ENCODE peak calls at places on chromosomes 12 and 14, in ten cellular contexts. B is heart right ventricle, D is NB4, F is stomach, Q is transverse colon, T is HFF-Myc, S is left ventricle myocardium inferior, H is mammary epithelial cell, Z is A549, G is upper lobe of left lung. A is an unnamed sample.

GRCh38 chr12:93059288-93059687 is 130.2 kb upstream of the EEA1 start:
- DNase-seq in B (no peak), D (no peak), F (no peak), Q (no peak), T (no peak), S (no peak), H (no peak), Z (no peak), G (no peak), A (no peak)

GRCh38 chr12:24754690-24755638 is 193.9 kb downstream of the BCAT1 start:
- DNase-seq in B (no peak), D (no peak), F (no peak), Q (no peak), T (no peak), S (no peak), H (peak), Z (no peak), G (no peak), A (peak)

GRCh38 chr12:49954863-49955830 is 4.6 kb downstream of the AQP2 start:
- DNase-seq in B (no peak), D (no peak), F (no peak), Q (no peak), T (no peak), S (no peak), H (no peak), Z (no peak), G (peak), A (no peak)

GRCh38 chr14:53510281-53510912 is 357.3 kb upstream of the DDHD1 start:
- DNase-seq in B (no peak), D (no peak), F (no peak), Q (no peak), T (no peak), S (no peak), H (peak), Z (no peak), G (no peak), A (no peak)

GRCh38 chr14:102848830-102849521 is 71.7 kb downstream of the TRAF3 start:
- DNase-seq in B (peak), D (no peak), F (peak), Q (peak), T (peak), S (peak), H (no peak), Z (no peak), G (no peak), A (no peak)

GRCh38 chr14:81555051-81555450 is 21.4 kb upstream of the SEL1L start:
- DNase-seq in B (no peak), D (no peak), F (no peak), Q (no peak), T (no peak), S (no peak), H (no peak), Z (no peak), G (no peak), A (no peak)

GRCh38 chr14:50828738-50829471 is 2.1 kb downstream of the NIN start:
- DNase-seq in B (no peak), D (no peak), F (no peak), Q (no peak), T (no peak), S (no peak), H (no peak), Z (no peak), G (no peak), A (no peak)

GRCh38 chr12:107439101-107439738 is 246.4 kb upstream of the PWP1 start:
- DNase-seq in B (no peak), D (no peak), F (no peak), Q (no peak), T (no peak), S (no peak), H (no peak), Z (no peak), G (no peak), A (no peak)

GRCh38 chr12:3365416-3366385 is 125.3 kb upstream of the PRMT8 start:
- DNase-seq in B (peak), D (no peak), F (peak), Q (no peak), T (no peak), S (peak), H (peak), Z (no peak), G (peak), A (no peak)

GRCh38 chr14:69093551-69094421 is 59.1 kb downstream of the DCAF5 start:
- DNase-seq in B (no peak), D (no peak), F (peak), Q (no peak), T (no peak), S (no peak), H (peak), Z (no peak), G (no peak), A (no peak)

GRCh38 chr12:47705571-47706425 is at the start of gene RPAP3:
- DNase-seq in B (peak), D (peak), F (peak), Q (peak), T (peak), S (peak), H (peak), Z (peak), G (peak), A (peak)

GRCh38 chr12:52501490-52501889 is 8.4 kb upstream of the KRT6A start:
- DNase-seq in B (no peak), D (no peak), F (no peak), Q (no peak), T (no peak), S (no peak), H (no peak), Z (no peak), G (no peak), A (no peak)

GRCh38 chr12:52508211-52508610 is 12.0 kb downstream of the KRT5 start:
- DNase-seq in B (no peak), D (no peak), F (no peak), Q (no peak), T (no peak), S (no peak), H (no peak), Z (no peak), G (no peak), A (no peak)

DNA sequence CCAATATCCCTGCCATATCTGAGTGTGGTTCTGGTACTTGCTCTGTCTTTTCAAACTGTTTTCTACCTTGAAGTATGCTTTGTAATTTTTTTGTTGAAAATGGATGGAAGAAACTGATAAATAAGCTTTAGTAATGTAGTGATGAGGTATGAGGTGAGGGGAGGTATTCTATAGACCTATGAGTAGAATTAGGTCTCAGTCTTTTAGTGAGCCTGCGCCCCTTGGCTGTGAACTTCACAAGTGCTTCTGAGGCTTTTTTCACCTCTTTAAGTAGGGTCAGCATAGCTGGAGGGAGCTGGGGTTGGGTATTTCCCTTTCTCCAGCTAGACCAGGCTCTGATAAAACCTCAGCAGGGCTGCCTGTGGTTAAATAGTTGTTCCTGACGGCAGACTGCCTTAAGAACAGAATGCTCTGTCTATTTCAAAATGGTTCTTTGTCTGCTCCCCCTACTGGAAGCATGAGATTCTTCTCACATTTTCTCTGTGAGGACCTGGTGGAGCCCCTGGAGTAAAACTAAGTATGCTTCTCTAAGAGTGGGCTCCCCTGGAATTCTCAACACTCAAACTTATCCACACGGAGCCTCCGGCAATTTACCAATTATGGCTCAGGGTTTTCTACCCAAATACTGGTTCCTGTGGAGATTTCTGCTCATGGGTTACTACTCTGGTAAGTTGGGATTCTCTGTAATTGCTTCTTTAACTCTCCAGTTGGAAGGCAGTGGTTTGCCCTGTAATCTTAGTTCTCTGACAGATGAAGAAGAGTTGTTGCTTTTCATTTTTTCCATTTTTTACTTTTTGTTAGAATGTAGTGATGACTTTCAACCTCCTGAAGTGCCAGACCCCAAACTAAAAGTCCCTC is 13.1 kb downstream of the KRT5 start:
- DNase-seq in B (no peak), D (peak), F (no peak), Q (no peak), T (no peak), S (no peak), H (peak), Z (peak), G (no peak), A (peak)
- TF ChIP-seq CTCF in B (peak), D (peak), F (peak), Q (peak), T (peak), S (peak), H (peak), Z (peak), G (peak), A (peak)

GRCh38 chr12:99981639-99982190 is 3.0 kb downstream of the ANKS1B start:
- DNase-seq in B (no peak), D (no peak), F (no peak), Q (no peak), T (no peak), S (no peak), H (no peak), Z (no peak), G (no peak), A (no peak)

GRCh38 chr12:99985129-99985570 is 414 bp upstream of the ANKS1B start:
- DNase-seq in B (no peak), D (peak), F (no peak), Q (no peak), T (no peak), S (no peak), H (peak), Z (no peak), G (no peak), A (no peak)

GRCh38 chr12:99985631-99986030 is 895 bp upstream of the ANKS1B start:
- DNase-seq in B (no peak), D (peak), F (no peak), Q (no peak), T (no peak), S (no peak), H (no peak), Z (no peak), G (no peak), A (no peak)

GRCh38 chr12:99983721-99984258 is 946 bp downstream of the ANKS1B start:
- DNase-seq in B (no peak), D (peak), F (no peak), Q (no peak), T (no peak), S (no peak), H (no peak), Z (peak), G (no peak), A (no peak)

GRCh38 chr12:99984271-99985128 is at the start of gene ANKS1B:
- DNase-seq in B (peak), D (peak), F (peak), Q (peak), T (no peak), S (peak), H (peak), Z (peak), G (peak), A (no peak)
- H3K4me3 ChIP-seq in B (peak), D (peak), F (peak), Q (peak), T (peak), S (peak), H (peak), Z (peak), G (peak), A (peak)

GRCh38 chr12:103884316-103884715 is 43.3 kb upstream of the NT5DC3 start:
- DNase-seq in B (no peak), D (peak), F (no peak), Q (peak), T (no peak), S (no peak), H (peak), Z (peak), G (no peak), A (peak)
- TF ChIP-seq CTCF in B (peak), D (peak), F (no peak), Q (peak), T (peak), S (peak), H (peak), Z (peak), G (no peak), A (peak)

GRCh38 chr12:109112720-109113465 is 3.5 kb upstream of the ACACB start:
- DNase-seq in B (no peak), D (peak), F (no peak), Q (peak), T (no peak), S (no peak), H (no peak), Z (no peak), G (no peak), A (no peak)
- H3K4me3 ChIP-seq in B (peak), D (peak), F (no peak), Q (no peak), T (no peak), S (peak), H (no peak), Z (no peak), G (no peak), A (no peak)

DNA sequence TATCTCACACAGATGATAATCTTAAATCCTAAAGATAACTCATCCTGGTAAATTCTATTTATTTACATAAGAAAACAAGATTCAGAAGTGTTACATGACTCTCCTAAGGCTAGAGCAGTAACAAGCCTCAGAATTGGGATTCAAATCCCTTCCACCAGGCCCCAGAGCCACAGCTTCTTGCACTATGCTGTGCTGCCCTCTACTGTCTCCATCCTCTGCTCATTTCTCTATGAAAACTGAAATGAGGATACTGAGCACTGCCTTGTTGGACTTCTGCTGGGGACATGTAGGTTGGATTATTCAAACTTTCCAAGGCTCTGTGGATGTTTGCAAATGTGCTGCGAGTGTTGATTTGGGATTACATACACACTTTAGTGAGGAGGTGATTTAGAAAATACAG is 23.5 kb upstream of the C12orf50 start:
- DNase-seq in B (no peak), D (peak), F (no peak), Q (peak), T (no peak), S (no peak), H (peak), Z (peak), G (no peak), A (no peak)
- TF ChIP-seq CTCF in B (peak), D (peak), F (no peak), Q (no peak), T (peak), S (peak), H (peak), Z (peak), G (no peak), A (peak)

DNA sequence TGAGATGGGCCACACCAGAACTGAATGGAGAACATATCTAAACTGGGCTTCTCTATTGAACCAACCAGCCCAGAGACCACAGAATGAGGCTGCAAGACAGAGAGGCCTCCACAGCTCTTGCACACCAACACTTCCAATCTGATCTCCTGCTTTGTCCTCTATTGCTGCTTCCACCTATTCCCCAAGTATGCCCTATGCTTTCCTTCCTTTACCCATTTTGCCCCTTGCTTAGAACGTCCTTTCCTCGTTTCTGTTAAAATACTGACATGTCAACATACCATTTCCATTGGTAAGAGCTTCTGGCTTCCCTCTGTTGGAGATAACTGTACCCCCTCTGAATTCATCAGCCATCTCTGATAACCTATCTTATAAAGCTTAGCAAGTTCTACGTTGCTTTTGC is 2.8 kb downstream of the SLC2A13 start:
- DNase-seq in B (no peak), D (no peak), F (no peak), Q (no peak), T (no peak), S (no peak), H (no peak), Z (no peak), G (no peak), A (no peak)
- H3K4me3 ChIP-seq in B (no peak), D (peak), F (no peak), Q (no peak), T (no peak), S (peak), H (no peak), Z (no peak), G (no peak), A (no peak)

GRCh38 chr14:32471183-32471582 is 142.1 kb downstream of the AKAP6 start:
- DNase-seq in B (no peak), D (no peak), F (no peak), Q (no peak), T (no peak), S (no peak), H (no peak), Z (no peak), G (no peak), A (no peak)
- TF ChIP-seq CTCF in B (no peak), D (no peak), F (no peak), Q (no peak), T (no peak), S (no peak), H (no peak), Z (no peak), G (no peak), A (no peak)

GRCh38 chr14:88551936-88552565 is 2.8 kb downstream of the PTPN21 start:
- DNase-seq in B (no peak), D (no peak), F (no peak), Q (no peak), T (no peak), S (no peak), H (peak), Z (no peak), G (peak), A (no peak)

GRCh38 chr14:88553886-88554457 is 835 bp downstream of the PTPN21 start:
- DNase-seq in B (no peak), D (no peak), F (no peak), Q (no peak), T (no peak), S (no peak), H (no peak), Z (no peak), G (no peak), A (no peak)

GRCh38 chr14:88550078-88550477 is 4.7 kb downstream of the PTPN21 start:
- DNase-seq in B (no peak), D (no peak), F (no peak), Q (no peak), T (no peak), S (no peak), H (no peak), Z (no peak), G (peak), A (no peak)

GRCh38 chr14:88552859-88553258 is 1.9 kb downstream of the PTPN21 start:
- DNase-seq in B (no peak), D (no peak), F (no peak), Q (no peak), T (no peak), S (no peak), H (no peak), Z (no peak), G (no peak), A (no peak)

GRCh38 chr14:88551094-88551870 is 3.5 kb downstream of the PTPN21 start:
- DNase-seq in B (peak), D (no peak), F (peak), Q (peak), T (peak), S (peak), H (peak), Z (peak), G (peak), A (peak)
- H3K4me3 ChIP-seq in B (peak), D (no peak), F (peak), Q (peak), T (peak), S (peak), H (peak), Z (peak), G (peak), A (peak)

A was measured in AG09309.